ENCODE peak calls at places on chromosomes 6 and 20, in five cellular contexts. N is adrenal gland, E is astrocyte, K is ascending aorta, P is kidney epithelial cell. O is an unnamed sample.

GRCh38 chr6:34132486-34133185 is 13.3 kb downstream of the GRM4 start:
- DNase-seq in P (no peak), E (peak; percentile 10), K (no peak), N (peak; percentile 39), O (peak; percentile 23)

GRCh38 chr6:75986935-75987334 is 85.5 kb downstream of the IMPG1 start:
- DNase-seq in E (no peak), K (no peak), N (no peak), P (no peak), O (no peak)

GRCh38 chr6:108942556-108943492 is 94.6 kb downstream of the ARMC2 start:
- DNase-seq in K (no peak), P (no peak), N (no peak), E (no peak), O (no peak)

GRCh38 chr20:58697201-58697866 is 4.7 kb downstream of the NPEPL1 start:
- DNase-seq in K (no peak), N (peak; percentile 8), E (no peak), P (no peak), O (no peak)

GRCh38 chr20:57415791-57416190 is 24.6 kb downstream of the RBM38 start:
- DNase-seq in P (no peak), K (no peak), E (no peak), N (no peak), O (no peak)

GRCh38 chr20:44967207-44967807 is 995 bp downstream of the STK4 start:
- DNase-seq in K (no peak), N (no peak), P (no peak), E (no peak), O (peak; percentile 4)

GRCh38 chr6:549901-550300 is 107.0 kb downstream of the HUS1B start:
- DNase-seq in P (no peak), N (no peak), E (no peak), K (no peak), O (no peak)

GRCh38 chr6:129485746-129486145 is 224.2 kb downstream of the ARHGAP18 start:
- DNase-seq in P (no peak), E (no peak), N (no peak), K (no peak), O (no peak)

GRCh38 chr20:61041481-61041880 is 210.6 kb upstream of the CDH4 start:
- DNase-seq in N (no peak), K (no peak), E (no peak), P (no peak), O (no peak)

GRCh38 chr20:37755665-37756064 is 61.8 kb downstream of the CTNNBL1 start:
- DNase-seq in N (no peak), E (no peak), K (no peak), P (no peak), O (no peak)

GRCh38 chr6:73811706-73812105 is 115.7 kb downstream of the CD109 start:
- DNase-seq in N (no peak), K (no peak), P (no peak), E (no peak), O (no peak)

GRCh38 chr6:113684382-113684901 is 172.7 kb upstream of the MARCKS start:
- DNase-seq in K (no peak), N (no peak), P (no peak), E (peak; percentile 51), O (no peak)

GRCh38 chr6:5671162-5671561 is 335.6 kb downstream of the NRN1 start:
- DNase-seq in P (peak; percentile 21), E (peak; percentile 59), K (no peak), N (peak; percentile 55), O (peak; percentile 16)

GRCh38 chr6:2432258-2432657 is 186.9 kb upstream of the GMDS start:
- DNase-seq in N (no peak), E (peak; percentile 97), K (no peak), P (peak; percentile 95), O (peak; percentile 87)

GRCh38 chr20:48951041-48951440 is 29.5 kb downstream of the ARFGEF2 start:
- DNase-seq in P (no peak), K (no peak), N (no peak), E (no peak), O (no peak)

GRCh38 chr6:767755-768512 is 75.0 kb upstream of the EXOC2 start:
- DNase-seq in N (no peak), E (no peak), P (no peak), K (no peak), O (no peak)

GRCh38 chr20:19901226-19901625 is 115.9 kb upstream of the NAA20 start:
- DNase-seq in E (no peak), K (no peak), N (no peak), P (no peak), O (no peak)

GRCh38 chr6:143555071-143555492 is 43.6 kb upstream of the FUCA2 start:
- DNase-seq in E (peak; percentile 18), P (no peak), K (no peak), N (no peak), O (no peak)

GRCh38 chr6:148657053-148657452 is 89.8 kb upstream of the UST start:
- DNase-seq in P (no peak), N (peak; percentile 17), K (peak; percentile 89), E (peak; percentile 19), O (peak; percentile 94)

GRCh38 chr6:109867970-109868358 is 110.1 kb upstream of the GPR6 start:
- DNase-seq in E (peak; percentile 17), N (no peak), P (peak; percentile 58), K (no peak), O (peak; percentile 29)

GRCh38 chr20:12207875-12208274 is 290.2 kb downstream of the BTBD3 start:
- DNase-seq in N (no peak), P (peak; percentile 1), K (no peak), E (peak; percentile 13), O (peak; percentile 63)

GRCh38 chr20:11740975-11741374 is 176.7 kb upstream of the BTBD3 start:
- DNase-seq in E (no peak), P (no peak), K (no peak), N (no peak), O (no peak)

DNA sequence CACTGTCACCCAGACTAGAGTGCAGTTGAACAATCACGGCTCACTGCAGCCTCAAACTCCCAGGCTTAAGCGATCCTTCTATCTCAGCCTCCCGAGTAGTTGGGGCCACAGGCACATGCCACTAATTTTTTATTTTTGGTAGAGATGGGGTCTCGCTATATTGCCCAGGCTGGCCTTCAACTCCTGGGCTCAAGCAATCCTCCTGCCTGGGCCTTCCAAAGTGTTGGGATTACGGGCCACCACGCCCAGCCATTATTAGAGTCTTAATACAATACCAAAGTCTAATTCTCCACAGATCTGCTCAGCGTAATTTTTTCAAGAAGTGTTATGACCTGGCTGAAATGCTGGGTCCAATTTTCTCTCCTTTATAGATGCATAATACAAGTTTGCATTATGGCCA is 3.0 kb downstream of the GCLC start:
- DNase-seq in P (no peak), K (no peak), E (no peak), N (no peak), O (no peak)
- H3K4me3 ChIP-seq in P (no peak overlapping the region), K (no peak overlapping the region), E (no peak overlapping the region), N (no peak overlapping the region), O (no peak overlapping the region)

GRCh38 chr6:169424149-169424804 is 170.6 kb upstream of the THBS2 start:
- DNase-seq in E (no peak), P (no peak), N (no peak), K (no peak), O (no peak)

GRCh38 chr6:169417101-169417500 is 163.5 kb upstream of the THBS2 start:
- DNase-seq in N (no peak), K (no peak), E (no peak), P (no peak), O (no peak)

GRCh38 chr6:169424821-169425240 is 171.2 kb upstream of the THBS2 start:
- DNase-seq in P (no peak), E (no peak), N (peak; percentile 88), K (no peak), O (peak; percentile 71)

GRCh38 chr6:169421890-169422289 is 168.2 kb upstream of the THBS2 start:
- DNase-seq in K (no peak), P (no peak), N (no peak), E (no peak), O (no peak)

GRCh38 chr6:169420912-169421543 is 167.4 kb upstream of the THBS2 start:
- DNase-seq in P (no peak), E (no peak), N (peak; percentile 34), K (no peak), O (no peak)
- TF ChIP-seq CTCF in P (peak; percentile 19), E (peak; percentile 12), N (peak; percentile 32), K (no peak), O (peak; percentile 43)

DNA sequence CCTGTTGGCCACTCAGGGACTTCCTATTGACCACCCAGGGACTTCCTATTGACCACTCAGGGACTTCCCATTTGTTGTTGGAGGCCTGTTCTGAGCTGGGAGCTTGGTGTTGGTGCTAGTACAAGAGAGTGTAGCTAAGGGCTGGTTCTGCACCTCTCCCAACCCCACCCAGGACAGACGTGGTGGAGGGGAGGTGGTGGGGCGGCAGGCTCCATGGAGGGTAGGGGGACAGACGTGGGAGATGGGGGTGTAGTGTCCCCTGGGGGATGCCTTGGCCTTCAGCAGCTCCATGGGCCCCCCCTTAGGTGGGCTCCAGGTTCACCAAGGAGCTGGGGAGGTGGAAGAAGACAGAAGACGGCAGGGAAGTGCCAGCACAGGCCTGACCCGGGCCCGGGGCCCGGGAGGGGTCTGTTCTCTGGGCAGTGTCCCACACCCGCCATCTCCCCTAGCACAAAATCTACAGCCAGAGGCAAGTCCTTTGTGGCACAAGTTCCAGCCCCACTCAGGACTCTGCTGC is 33.9 kb downstream of the CHRNA4 start:
- DNase-seq in N (no peak), K (no peak), P (no peak), E (no peak), O (no peak)
- H3K4me3 ChIP-seq in N (no peak overlapping the region), K (no peak overlapping the region), P (no peak overlapping the region), E (no peak overlapping the region), O (no peak overlapping the region)

DNA sequence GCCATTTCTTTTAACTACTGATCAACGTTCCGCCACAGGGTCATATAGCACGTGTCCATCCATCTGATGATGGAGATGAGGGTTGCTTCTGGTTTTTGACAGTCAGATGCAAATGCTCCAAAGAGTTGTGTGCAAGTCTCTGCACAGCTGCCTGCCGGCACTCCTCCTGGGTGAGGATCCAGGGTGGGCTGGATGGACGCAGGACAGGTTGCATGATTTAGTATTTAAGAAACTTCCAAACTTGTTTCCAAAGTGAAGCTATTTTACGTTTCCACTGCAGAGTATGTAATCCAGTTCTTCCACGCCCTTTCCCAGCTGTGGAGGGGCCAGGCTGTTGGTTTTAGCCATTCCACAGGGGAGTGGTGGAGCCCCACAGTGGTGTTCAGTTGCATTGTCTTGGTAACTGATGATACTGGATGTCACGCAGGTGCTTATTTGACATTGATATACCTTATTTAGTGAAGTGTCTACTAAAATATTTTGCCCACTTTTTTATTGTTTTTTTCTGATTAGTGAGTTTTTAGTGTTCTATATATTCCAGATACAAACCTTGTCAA is 157.2 kb downstream of the THBS2 start:
- DNase-seq in E (no peak), N (no peak), P (no peak), K (no peak), O (no peak)
- TF ChIP-seq CTCF in E (no peak), N (no peak), P (no peak), K (no peak), O (peak; percentile 23)

GRCh38 chr6:169183233-169183632 is 70.4 kb downstream of the THBS2 start:
- DNase-seq in K (no peak), N (no peak), P (no peak), E (no peak), O (no peak)
- H3K4me3 ChIP-seq in K (no peak overlapping the region), N (no peak overlapping the region), P (no peak overlapping the region), E (no peak overlapping the region), O (no peak overlapping the region)

GRCh38 chr6:35522660-35523658 is 10.3 kb upstream of the TULP1 start:
- DNase-seq in E (peak; percentile 23), N (peak; percentile 71), K (peak; percentile 83), P (no peak), O (peak; percentile 61)
- TF ChIP-seq CTCF in E (peak; percentile 76), N (peak; percentile 89), K (peak; percentile 100), P (peak; percentile 98), O (peak; percentile 95)

O was measured in fibroblast of the aortic adventitia.